ENCODE peak calls at places on chromosomes 6 and 20, in six cellular contexts. A is activated effector memory CD4-positive, alpha-beta T cell treated with anti-CD3 and anti-CD28 coated beads, Interleukin-2, amount 50 U/mL, for 16 hours; B is GM04503; D is nucleus accumbens; N is K562; P is amniotic epithelial cell. I is an unnamed sample.

GRCh38 chr6:153625089-153625488 is 414.0 kb upstream of the OPRM1 start:
- DNase-seq in A (no peak), B (no peak), D (no peak), N (no peak), P (peak; percentile 27), I (peak; percentile 30)

GRCh38 chr20:17925300-17925939 is 43.2 kb downstream of the SNX5 start:
- DNase-seq in A (no peak), B (no peak), D (no peak), N (peak; percentile 20), P (peak; percentile 55), I (no peak)

GRCh38 chr6:155078331-155078745 is 83.2 kb downstream of the TIAM2 start:
- DNase-seq in A (no peak), B (no peak), D (no peak), N (no peak), P (peak; percentile 61), I (no peak)

GRCh38 chr6:37589198-37589597 is 89.5 kb upstream of the CCDC167 start:
- DNase-seq in A (no peak), B (no peak), D (no peak), N (no peak), P (no peak), I (no peak)

GRCh38 chr6:107999341-107999740 is 41.3 kb upstream of the SEC63 start:
- DNase-seq in A (no peak), B (no peak), D (no peak), N (no peak), P (no peak), I (no peak)

GRCh38 chr6:115983998-115984397 is 76.7 kb downstream of the FRK start:
- DNase-seq in A (no peak), B (no peak), D (no peak), N (no peak), P (no peak), I (no peak)

GRCh38 chr6:143673638-143674037 is 4.1 kb upstream of the PHACTR2 start:
- DNase-seq in A (no peak), B (peak; percentile 62), D (no peak), N (no peak), P (peak; percentile 93), I (peak; percentile 59)

GRCh38 chr6:19869464-19869863 is 32.3 kb downstream of the ID4 start:
- DNase-seq in A (no peak), B (no peak), D (no peak), N (no peak), P (no peak), I (no peak)

GRCh38 chr20:36856691-36857635 is 19.0 kb upstream of the TLDC2 start:
- DNase-seq in A (no peak), B (no peak), D (no peak), N (no peak), P (peak; percentile 63), I (peak; percentile 69)

GRCh38 chr6:49519660-49520059 is 19.9 kb downstream of the GLYATL3 start:
- DNase-seq in A (no peak), B (no peak), D (no peak), N (no peak), P (no peak), I (no peak)

GRCh38 chr20:53019464-53019863 is 47.3 kb downstream of the TSHZ2 start:
- DNase-seq in A (no peak), B (no peak), D (no peak), N (no peak), P (no peak), I (no peak)